ENCODE peak calls at places on chromosomes 13 and 19, in six cellular contexts. One of them, this sample, is unnamed.

GRCh38 chr19:39997595-39998216 is 846 bp downstream of the ZNF546 start:
- DNase-seq in lung microvascular endothelial cell: peak
- DNase-seq in midbrain: no peak
- DNase-seq in A549: no peak
- DNase-seq in fibroblast of villous mesenchyme: peak
- DNase-seq in T-cell: no peak
- DNase-seq in this sample: no peak

GRCh38 chr19:13072206-13072898 is 30.3 kb downstream of the LYL1 start:
- DNase-seq in midbrain: peak
- DNase-seq in lung microvascular endothelial cell: no peak
- DNase-seq in fibroblast of villous mesenchyme: no peak
- DNase-seq in T-cell: no peak
- DNase-seq in A549: no peak
- DNase-seq in this sample: no peak

GRCh38 chr19:13043285-13043684 is 48.0 kb downstream of the NFIX start:
- DNase-seq in fibroblast of villous mesenchyme: no peak
- DNase-seq in midbrain: no peak
- DNase-seq in lung microvascular endothelial cell: no peak
- DNase-seq in A549: no peak
- DNase-seq in T-cell: no peak
- DNase-seq in this sample: no peak

GRCh38 chr13:80054806-80055205 is 286.1 kb downstream of the SPRY2 start:
- DNase-seq in T-cell: no peak
- DNase-seq in fibroblast of villous mesenchyme: no peak
- DNase-seq in lung microvascular endothelial cell: no peak
- DNase-seq in A549: no peak
- DNase-seq in midbrain: no peak
- DNase-seq in this sample: no peak

GRCh38 chr13:112072531-112073244 is 5.7 kb downstream of the SOX1 start:
- DNase-seq in fibroblast of villous mesenchyme: no peak
- DNase-seq in A549: no peak
- DNase-seq in lung microvascular endothelial cell: no peak
- DNase-seq in midbrain: peak
- DNase-seq in T-cell: no peak
- DNase-seq in this sample: no peak

GRCh38 chr13:110206170-110206569 is 100.8 kb downstream of the COL4A1 start:
- DNase-seq in T-cell: no peak
- DNase-seq in fibroblast of villous mesenchyme: no peak
- DNase-seq in midbrain: no peak
- DNase-seq in A549: no peak
- DNase-seq in lung microvascular endothelial cell: no peak
- DNase-seq in this sample: no peak

GRCh38 chr19:17302391-17303166 is 646 bp downstream of the ABHD8 start:
- DNase-seq in T-cell: no peak
- DNase-seq in lung microvascular endothelial cell: no peak
- DNase-seq in fibroblast of villous mesenchyme: no peak
- DNase-seq in A549: no peak
- DNase-seq in midbrain: peak
- DNase-seq in this sample: no peak

GRCh38 chr13:48500652-48501197 is 32.2 kb downstream of the RCBTB2 start:
- DNase-seq in lung microvascular endothelial cell: no peak
- DNase-seq in A549: no peak
- DNase-seq in midbrain: no peak
- DNase-seq in fibroblast of villous mesenchyme: peak
- DNase-seq in T-cell: no peak
- DNase-seq in this sample: no peak

GRCh38 chr19:58380037-58380735 is 644 bp downstream of the ZNF837 start:
- DNase-seq in fibroblast of villous mesenchyme: no peak
- DNase-seq in midbrain: peak
- DNase-seq in A549: no peak
- DNase-seq in T-cell: no peak
- DNase-seq in lung microvascular endothelial cell: no peak
- DNase-seq in this sample: no peak

GRCh38 chr13:38090913-38091312 is 221.3 kb upstream of the TRPC4 start:
- DNase-seq in A549: no peak
- DNase-seq in lung microvascular endothelial cell: no peak
- DNase-seq in fibroblast of villous mesenchyme: no peak
- DNase-seq in T-cell: no peak
- DNase-seq in midbrain: no peak
- DNase-seq in this sample: no peak

GRCh38 chr13:48817166-48817802 is 158.4 kb upstream of the FNDC3A start:
- DNase-seq in lung microvascular endothelial cell: peak
- DNase-seq in A549: no peak
- DNase-seq in midbrain: no peak
- DNase-seq in fibroblast of villous mesenchyme: no peak
- DNase-seq in T-cell: no peak
- DNase-seq in this sample: no peak

GRCh38 chr13:41008349-41008980 is 10.7 kb downstream of the ELF1 start:
- DNase-seq in A549: no peak
- DNase-seq in lung microvascular endothelial cell: no peak
- DNase-seq in fibroblast of villous mesenchyme: peak
- DNase-seq in midbrain: no peak
- DNase-seq in T-cell: no peak
- DNase-seq in this sample: peak

GRCh38 chr13:43368003-43368402 is 344.6 kb downstream of the DNAJC15 start:
- DNase-seq in midbrain: no peak
- DNase-seq in fibroblast of villous mesenchyme: peak
- DNase-seq in A549: no peak
- DNase-seq in lung microvascular endothelial cell: peak
- DNase-seq in T-cell: no peak
- DNase-seq in this sample: no peak

GRCh38 chr19:17079710-17080440 is 4.3 kb downstream of the MYO9B start:
- DNase-seq in fibroblast of villous mesenchyme: peak
- DNase-seq in A549: peak
- DNase-seq in T-cell: peak
- DNase-seq in midbrain: peak
- DNase-seq in lung microvascular endothelial cell: peak
- DNase-seq in this sample: peak

GRCh38 chr13:62706035-62706434 is 1290.4 kb upstream of the PCDH20 start:
- DNase-seq in midbrain: no peak
- DNase-seq in A549: no peak
- DNase-seq in lung microvascular endothelial cell: no peak
- DNase-seq in T-cell: no peak
- DNase-seq in fibroblast of villous mesenchyme: no peak
- DNase-seq in this sample: no peak

GRCh38 chr13:29906432-29907011 is 56.1 kb upstream of the UBL3 start:
- DNase-seq in lung microvascular endothelial cell: no peak
- DNase-seq in midbrain: no peak
- DNase-seq in T-cell: no peak
- DNase-seq in A549: no peak
- DNase-seq in fibroblast of villous mesenchyme: no peak
- DNase-seq in this sample: no peak

GRCh38 chr19:44111910-44112463 is 1.2 kb upstream of the ZNF225 start:
- DNase-seq in A549: no peak
- DNase-seq in T-cell: no peak
- DNase-seq in fibroblast of villous mesenchyme: peak
- DNase-seq in midbrain: no peak
- DNase-seq in lung microvascular endothelial cell: peak
- DNase-seq in this sample: no peak

GRCh38 chr13:100334209-100334608 is 245.3 kb downstream of the PCCA start:
- DNase-seq in A549: no peak
- DNase-seq in lung microvascular endothelial cell: no peak
- DNase-seq in T-cell: no peak
- DNase-seq in midbrain: no peak
- DNase-seq in fibroblast of villous mesenchyme: no peak
- DNase-seq in this sample: no peak

GRCh38 chr19:2782357-2782935 is 627 bp downstream of the SGTA start:
- DNase-seq in A549: no peak
- DNase-seq in midbrain: no peak
- DNase-seq in lung microvascular endothelial cell: no peak
- DNase-seq in T-cell: no peak
- DNase-seq in fibroblast of villous mesenchyme: peak
- DNase-seq in this sample: no peak

GRCh38 chr19:9018163-9018875 is 8.1 kb upstream of the MUC16 start:
- DNase-seq in lung microvascular endothelial cell: no peak
- DNase-seq in T-cell: no peak
- DNase-seq in A549: peak
- DNase-seq in fibroblast of villous mesenchyme: no peak
- DNase-seq in midbrain: no peak
- DNase-seq in this sample: no peak

GRCh38 chr19:36421749-36422481 is 3.5 kb upstream of the ZFP82 start:
- DNase-seq in A549: no peak
- DNase-seq in midbrain: no peak
- DNase-seq in T-cell: no peak
- DNase-seq in fibroblast of villous mesenchyme: no peak
- DNase-seq in lung microvascular endothelial cell: no peak
- DNase-seq in this sample: no peak

GRCh38 chr19:39236527-39236926 is 8.3 kb downstream of the IFNL3 start:
- DNase-seq in lung microvascular endothelial cell: no peak
- DNase-seq in T-cell: peak
- DNase-seq in A549: no peak
- DNase-seq in midbrain: no peak
- DNase-seq in fibroblast of villous mesenchyme: no peak
- DNase-seq in this sample: no peak

GRCh38 chr19:4172861-4173473 is 9.4 kb downstream of the SIRT6 start:
- DNase-seq in midbrain: peak
- DNase-seq in T-cell: peak
- DNase-seq in lung microvascular endothelial cell: peak
- DNase-seq in A549: peak
- DNase-seq in fibroblast of villous mesenchyme: peak
- DNase-seq in this sample: peak

GRCh38 chr13:109871018-109871370 is 84.6 kb upstream of the IRS2 start:
- DNase-seq in midbrain: no peak
- DNase-seq in fibroblast of villous mesenchyme: peak
- DNase-seq in A549: no peak
- DNase-seq in lung microvascular endothelial cell: no peak
- DNase-seq in T-cell: no peak
- DNase-seq in this sample: no peak

GRCh38 chr13:64723735-64724134 is 2506.4 kb downstream of the PCDH9 start:
- DNase-seq in fibroblast of villous mesenchyme: peak
- DNase-seq in lung microvascular endothelial cell: peak
- DNase-seq in A549: peak
- DNase-seq in midbrain: no peak
- DNase-seq in T-cell: no peak
- DNase-seq in this sample: no peak

GRCh38 chr19:1089891-1090290 is 5.3 kb downstream of the POLR2E start:
- DNase-seq in A549: no peak
- DNase-seq in midbrain: no peak
- DNase-seq in T-cell: peak
- DNase-seq in lung microvascular endothelial cell: no peak
- DNase-seq in fibroblast of villous mesenchyme: no peak
- DNase-seq in this sample: no peak

This sample was measured in T-helper 2 cell.